ENCODE peak calls at places on chromosomes 16 and 17, in eight cellular contexts. X, O, E, C, W, K, M and N are unnamed samples.

GRCh38 chr17:45815752-45816151 is 28.9 kb upstream of the SPPL2C start:
- DNase-seq in X (no peak), O (no peak), E (no peak), C (no peak), W (no peak), K (no peak), M (no peak), N (no peak)

GRCh38 chr17:7615265-7615747 is 609 bp upstream of the FXR2 start:
- DNase-seq in X (no peak), O (no peak), E (no peak), C (no peak), W (no peak), K (no peak), M (no peak), N (no peak)

GRCh38 chr17:30970757-30971567 is at the start of gene RNF135:
- DNase-seq in X (peak), O (peak), E (peak), C (peak), W (peak), K (peak), M (peak), N (peak)

GRCh38 chr17:64095144-64095882 is 34.6 kb downstream of the ERN1 start:
- DNase-seq in X (peak), O (no peak), E (no peak), C (no peak), W (no peak), K (no peak), M (no peak), N (no peak)

GRCh38 chr16:19067349-19068236 is at the start of gene COQ7:
- DNase-seq in X (peak), O (peak), E (peak), C (peak), W (peak), K (peak), M (peak), N (peak)

GRCh38 chr16:53968454-53968853 is 264.5 kb downstream of the FTO start:
- DNase-seq in X (no peak), O (no peak), E (no peak), C (no peak), W (peak), K (no peak), M (no peak), N (no peak)

GRCh38 chr17:44358066-44358465 is 5.6 kb downstream of the FAM171A2 start:
- DNase-seq in X (no peak), O (no peak), E (no peak), C (no peak), W (no peak), K (no peak), M (no peak), N (no peak)

GRCh38 chr17:67602974-67603373 is 114.8 kb upstream of the NOL11 start:
- DNase-seq in X (peak), O (no peak), E (peak), C (no peak), W (peak), K (no peak), M (no peak), N (no peak)

GRCh38 chr16:63080736-63081135 is 1044.5 kb upstream of the CDH8 start:
- DNase-seq in X (peak), O (no peak), E (no peak), C (no peak), W (no peak), K (no peak), M (no peak), N (no peak)

GRCh38 chr16:1651509-1652342 is 26.4 kb upstream of the JPT2 start:
- DNase-seq in X (no peak), O (no peak), E (no peak), C (no peak), W (no peak), K (no peak), M (no peak), N (no peak)

GRCh38 chr17:60169921-60170817 is 20.4 kb downstream of the CA4 start:
- DNase-seq in X (no peak), O (peak), E (no peak), C (no peak), W (no peak), K (no peak), M (no peak), N (no peak)

GRCh38 chr16:3960049-3960809 is 79.7 kb upstream of the CREBBP start:
- DNase-seq in X (no peak), O (no peak), E (peak), C (no peak), W (no peak), K (no peak), M (no peak), N (no peak)

GRCh38 chr17:71398706-71399620 is 721.9 kb upstream of the SOX9 start:
- DNase-seq in X (no peak), O (no peak), E (peak), C (no peak), W (peak), K (no peak), M (no peak), N (no peak)

GRCh38 chr17:60149691-60150582 is at the start of gene CA4:
- DNase-seq in X (no peak), O (no peak), E (peak), C (no peak), W (no peak), K (no peak), M (no peak), N (no peak)

GRCh38 chr16:89113152-89113547 is 19.5 kb downstream of the ACSF3 start:
- DNase-seq in X (no peak), O (no peak), E (no peak), C (no peak), W (no peak), K (no peak), M (no peak), N (no peak)

GRCh38 chr16:30526137-30526822 is at the start of gene ZNF768:
- DNase-seq in X (no peak), O (peak), E (peak), C (peak), W (peak), K (no peak), M (no peak), N (peak)

GRCh38 chr17:57406131-57406980 is 150.0 kb downstream of the MSI2 start:
- DNase-seq in X (no peak), O (no peak), E (peak), C (no peak), W (peak), K (no peak), M (no peak), N (no peak)

GRCh38 chr16:70523621-70524405 is at the start of gene SF3B3:
- DNase-seq in X (peak), O (peak), E (peak), C (peak), W (no peak), K (no peak), M (no peak), N (peak)

GRCh38 chr17:75370288-75370687 is 35.2 kb downstream of the GRB2 start:
- DNase-seq in X (peak), O (peak), E (no peak), C (peak), W (no peak), K (no peak), M (peak), N (no peak)

GRCh38 chr16:10189861-10190390 is 7.7 kb upstream of the GRIN2A start:
- DNase-seq in X (no peak), O (no peak), E (no peak), C (no peak), W (no peak), K (no peak), M (no peak), N (no peak)

GRCh38 chr16:30853758-30854157 is 40.1 kb downstream of the BCL7C start:
- DNase-seq in X (no peak), O (no peak), E (no peak), C (no peak), W (no peak), K (no peak), M (no peak), N (no peak)

GRCh38 chr17:56510554-56511342 is 82.8 kb upstream of the NOG start:
- DNase-seq in X (no peak), O (no peak), E (no peak), C (no peak), W (no peak), K (no peak), M (no peak), N (no peak)

GRCh38 chr16:70715113-70715711 is 29.4 kb upstream of the MTSS2 start:
- DNase-seq in X (peak), O (peak), E (no peak), C (peak), W (peak), K (peak), M (peak), N (peak)

GRCh38 chr16:49382916-49383315 is 9.3 kb downstream of the C16orf78 start:
- DNase-seq in X (no peak), O (no peak), E (peak), C (no peak), W (no peak), K (no peak), M (no peak), N (no peak)

GRCh38 chr16:4922721-4923342 is 14.1 kb downstream of the PPL start:
- DNase-seq in X (no peak), O (no peak), E (no peak), C (no peak), W (no peak), K (no peak), M (no peak), N (no peak)

GRCh38 chr16:4994719-4995434 is 36.7 kb downstream of the SEC14L5 start:
- DNase-seq in X (no peak), O (no peak), E (no peak), C (no peak), W (no peak), K (no peak), M (no peak), N (peak)

GRCh38 chr17:59361916-59362810 is 30.7 kb downstream of the YPEL2 start:
- DNase-seq in X (no peak), O (no peak), E (no peak), C (no peak), W (peak), K (peak), M (no peak), N (no peak)

GRCh38 chr16:80092686-80093085 is 448.1 kb upstream of the DYNLRB2 start:
- DNase-seq in X (no peak), O (no peak), E (no peak), C (no peak), W (peak), K (no peak), M (no peak), N (no peak)

GRCh38 chr17:72422505-72423285 is 301.9 kb downstream of the SOX9 start:
- DNase-seq in X (peak), O (peak), E (no peak), C (peak), W (peak), K (peak), M (no peak), N (no peak)

GRCh38 chr17:17851101-17851500 is 14.3 kb upstream of the SREBF1 start:
- DNase-seq in X (no peak), O (no peak), E (no peak), C (no peak), W (no peak), K (no peak), M (no peak), N (no peak)

GRCh38 chr17:17849863-17850373 is 13.1 kb upstream of the SREBF1 start:
- DNase-seq in X (peak), O (peak), E (peak), C (peak), W (peak), K (no peak), M (no peak), N (no peak)

GRCh38 chr17:17849147-17849820 is 12.5 kb upstream of the SREBF1 start:
- DNase-seq in X (peak), O (peak), E (no peak), C (peak), W (peak), K (no peak), M (peak), N (peak)

GRCh38 chr17:17853811-17854527 is 17.2 kb upstream of the SREBF1 start:
- DNase-seq in X (no peak), O (no peak), E (no peak), C (no peak), W (no peak), K (no peak), M (no peak), N (no peak)

DNA sequence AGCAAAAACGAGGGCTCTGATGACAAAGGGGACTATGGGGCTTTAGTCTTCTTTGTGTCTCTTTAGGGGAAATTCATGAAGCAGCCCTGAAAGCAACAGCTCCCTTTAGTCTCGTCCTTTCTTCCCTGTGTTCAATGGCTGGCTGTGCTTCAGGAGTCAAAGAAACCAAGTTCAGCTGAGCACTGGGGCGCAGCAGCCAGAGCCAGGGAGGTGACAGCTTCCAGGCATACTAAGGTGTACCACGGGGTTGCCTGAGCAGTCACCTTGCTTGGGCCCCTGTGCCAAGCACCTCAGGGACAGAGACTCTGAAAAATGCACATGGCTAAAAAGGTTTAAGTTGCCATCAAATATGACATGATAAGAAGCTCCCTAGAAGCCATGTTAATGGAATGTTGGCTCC is 14.8 kb upstream of the SREBF1 start:
- DNase-seq in X (no peak), O (no peak), E (no peak), C (no peak), W (no peak), K (no peak), M (no peak), N (no peak)
- H3K27ac ChIP-seq in X (no peak), O (no peak), E (no peak), C (peak), W (no peak), K (no peak), M (no peak), N (peak)

DNA sequence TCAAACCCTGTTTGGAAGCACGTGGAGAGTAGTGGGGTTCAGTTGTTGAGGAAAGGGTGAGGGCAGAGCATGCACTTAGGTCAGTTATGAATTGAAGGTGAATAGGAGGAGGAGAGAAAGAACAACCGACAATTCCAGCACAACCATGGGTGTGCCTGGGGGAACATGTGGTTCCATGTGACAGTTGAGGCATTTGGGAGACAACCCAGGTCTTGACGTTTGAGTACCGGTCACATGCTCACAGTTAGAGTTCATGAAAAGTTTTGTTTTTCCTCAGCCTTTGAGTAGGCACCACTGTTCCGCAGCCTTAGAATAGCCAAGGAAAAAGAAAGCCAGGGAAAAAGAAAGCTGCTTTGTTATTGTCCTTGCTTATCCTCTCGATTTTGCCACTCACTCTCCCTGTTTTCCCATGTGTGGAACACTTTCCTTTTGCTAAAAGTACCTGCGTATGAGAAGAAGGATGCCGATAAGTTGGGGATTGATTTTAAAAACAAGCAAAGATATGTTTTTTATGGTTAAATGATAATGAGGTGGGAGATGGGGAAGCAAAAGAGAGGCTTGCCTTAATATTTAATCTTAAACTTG is 25.6 kb upstream of the ABCC11 start:
- DNase-seq in X (no peak), O (no peak), E (no peak), C (no peak), W (peak), K (no peak), M (no peak), N (peak)
- H3K27ac ChIP-seq in X (no peak), O (no peak), E (no peak), C (no peak), W (no peak), K (no peak), M (peak), N (peak)

GRCh38 chr17:50534979-50535326 is 2.4 kb downstream of the EPN3 start:
- DNase-seq in X (no peak), O (no peak), E (no peak), C (no peak), W (no peak), K (no peak), M (no peak), N (no peak)
- H3K27ac ChIP-seq in X (peak), O (no peak), E (no peak), C (no peak), W (no peak), K (no peak), M (no peak), N (no peak)

GRCh38 chr17:17204041-17204591 is 2.0 kb downstream of the PLD6 start:
- DNase-seq in X (peak), O (no peak), E (no peak), C (no peak), W (no peak), K (no peak), M (no peak), N (no peak)

GRCh38 chr17:17201907-17202306 is 4.2 kb downstream of the PLD6 start:
- DNase-seq in X (no peak), O (no peak), E (no peak), C (no peak), W (no peak), K (no peak), M (no peak), N (no peak)

GRCh38 chr17:17204635-17205231 is 1.4 kb downstream of the PLD6 start:
- DNase-seq in X (no peak), O (no peak), E (no peak), C (no peak), W (no peak), K (no peak), M (no peak), N (no peak)

GRCh38 chr17:17201271-17201670 is 4.9 kb downstream of the PLD6 start:
- DNase-seq in X (no peak), O (no peak), E (no peak), C (no peak), W (no peak), K (no peak), M (no peak), N (no peak)

DNA sequence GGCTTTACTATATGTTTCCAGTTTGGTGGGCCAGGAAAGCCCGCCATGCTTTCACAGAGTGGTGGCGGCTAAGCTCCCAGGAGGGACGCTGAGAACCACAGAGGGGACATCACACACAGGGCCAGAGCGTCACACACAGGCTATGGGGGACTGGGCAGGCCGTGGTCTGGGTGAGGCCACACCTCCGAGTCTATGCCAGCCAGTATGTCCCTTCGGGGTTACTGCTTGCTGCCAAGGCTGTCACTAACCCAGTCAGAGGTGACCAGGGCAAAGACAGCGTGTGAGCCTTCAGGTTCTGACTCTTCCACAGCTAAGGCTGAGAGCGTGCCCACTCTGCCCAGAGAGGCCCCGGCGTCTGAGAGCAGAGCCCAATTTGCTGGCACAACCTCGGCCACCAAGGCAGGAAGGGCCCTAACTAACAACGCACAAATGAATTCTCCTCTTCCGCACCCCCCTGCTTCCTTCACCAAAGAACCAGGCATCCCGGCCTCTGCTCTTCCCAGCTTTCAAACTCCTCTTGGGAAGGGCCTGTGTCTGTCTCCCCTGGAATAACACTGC is 2.9 kb downstream of the PLD6 start:
- DNase-seq in X (no peak), O (no peak), E (no peak), C (no peak), W (no peak), K (no peak), M (no peak), N (no peak)
- H3K27ac ChIP-seq in X (peak), O (no peak), E (no peak), C (no peak), W (no peak), K (no peak), M (peak), N (no peak)

DNA sequence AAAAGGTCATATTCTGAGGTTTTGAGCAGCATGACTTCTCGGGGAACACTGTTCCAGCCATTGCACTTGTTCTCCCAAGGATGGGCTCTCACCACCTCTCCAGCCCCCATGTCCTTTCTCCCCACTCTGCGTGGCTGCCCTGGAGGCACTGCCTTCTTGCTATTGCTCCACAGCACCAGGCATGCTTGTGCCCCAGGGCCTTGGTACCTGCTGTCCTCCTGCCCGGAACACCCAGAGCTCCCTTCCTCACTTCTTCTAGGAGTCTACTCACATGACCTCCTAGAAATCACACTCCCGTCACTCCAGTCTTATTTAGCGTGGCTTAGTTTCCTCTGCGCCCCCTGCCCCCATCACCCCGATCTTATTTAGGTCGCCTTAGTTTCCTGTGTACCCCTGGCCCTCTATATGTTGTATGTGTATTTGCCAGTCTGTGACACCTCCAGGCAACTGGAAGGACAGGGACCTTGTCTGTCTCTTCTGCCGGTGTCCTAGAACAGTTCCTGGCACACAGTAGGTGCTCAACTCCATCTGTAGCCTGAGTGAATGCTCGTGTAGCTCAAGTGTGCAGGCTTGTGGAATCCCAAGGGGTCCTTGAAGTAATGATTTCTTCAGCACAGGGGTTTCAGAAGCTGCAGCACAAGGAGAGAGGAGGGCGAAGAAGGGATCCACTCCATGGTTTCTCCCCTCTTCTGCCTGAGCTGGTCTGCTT is 208.6 kb upstream of the CIBAR2 start:
- DNase-seq in X (no peak), O (no peak), E (no peak), C (no peak), W (no peak), K (no peak), M (no peak), N (no peak)
- H3K27ac ChIP-seq in X (peak), O (peak), E (no peak), C (peak), W (peak), K (no peak), M (peak), N (no peak)

DNA sequence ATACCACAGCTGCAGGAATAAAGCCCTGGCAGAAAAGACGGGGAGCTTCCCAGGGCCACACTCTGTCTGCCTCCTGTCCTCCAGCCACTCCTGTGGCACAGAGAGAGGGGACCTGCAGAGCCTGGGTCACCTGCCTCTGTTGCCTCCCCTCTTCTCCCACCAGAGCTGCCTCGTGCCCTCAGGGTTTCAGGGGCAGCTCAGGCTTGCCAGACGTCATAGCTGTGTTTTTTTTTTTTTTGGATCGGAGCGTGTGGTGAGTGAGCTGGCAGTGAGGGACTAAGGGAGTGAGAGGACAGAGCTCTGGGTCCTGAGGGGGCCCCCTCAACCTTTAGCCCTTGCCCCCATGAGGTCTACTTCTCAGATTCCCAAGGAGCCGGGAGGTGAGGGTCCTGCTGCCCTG is 2.1 kb downstream of the PIK3R6 start:
- DNase-seq in X (no peak), O (no peak), E (no peak), C (no peak), W (no peak), K (no peak), M (no peak), N (no peak)
- H3K27ac ChIP-seq in X (no peak), O (no peak), E (no peak), C (no peak), W (no peak), K (no peak), M (no peak), N (no peak)